ENCODE peak calls at places on chromosomes 12 and 14, in eight cellular contexts. One of them, this sample, is unnamed.

GRCh38 chr12:12936983-12937491 is 14.9 kb downstream of the GPRC5D start:
- DNase-seq in endodermal cell: no peak
- DNase-seq in Calu3: no peak
- DNase-seq in pancreas: no peak
- DNase-seq in LoVo: no peak
- DNase-seq in stimulated activated CD8-positive, alpha-beta memory T cell treated with anti-CD3 and anti-CD28 coated beads, Interleukin-15, amount 100 ng/mL, for 48 hours: no peak
- DNase-seq in body of pancreas: no peak
- DNase-seq in tibial artery: no peak
- DNase-seq in this sample: no peak

GRCh38 chr14:104755621-104756020 is 2.7 kb downstream of the SIVA1 start:
- DNase-seq in stimulated activated CD8-positive, alpha-beta memory T cell treated with anti-CD3 and anti-CD28 coated beads, Interleukin-15, amount 100 ng/mL, for 48 hours: no peak
- DNase-seq in body of pancreas: peak
- DNase-seq in tibial artery: no peak
- DNase-seq in pancreas: peak
- DNase-seq in endodermal cell: no peak
- DNase-seq in LoVo: no peak
- DNase-seq in Calu3: no peak
- DNase-seq in this sample: no peak

GRCh38 chr14:94227029-94227428 is 52.9 kb downstream of the PPP4R4 start:
- DNase-seq in pancreas: no peak
- DNase-seq in tibial artery: no peak
- DNase-seq in stimulated activated CD8-positive, alpha-beta memory T cell treated with anti-CD3 and anti-CD28 coated beads, Interleukin-15, amount 100 ng/mL, for 48 hours: no peak
- DNase-seq in LoVo: no peak
- DNase-seq in body of pancreas: no peak
- DNase-seq in endodermal cell: no peak
- DNase-seq in Calu3: no peak
- DNase-seq in this sample: no peak

GRCh38 chr12:4767181-4767580 is 47.0 kb downstream of the GALNT8 start:
- DNase-seq in tibial artery: no peak
- DNase-seq in body of pancreas: no peak
- DNase-seq in pancreas: no peak
- DNase-seq in stimulated activated CD8-positive, alpha-beta memory T cell treated with anti-CD3 and anti-CD28 coated beads, Interleukin-15, amount 100 ng/mL, for 48 hours: no peak
- DNase-seq in LoVo: no peak
- DNase-seq in endodermal cell: no peak
- DNase-seq in Calu3: no peak
- DNase-seq in this sample: no peak

GRCh38 chr12:47900480-47901129 is 4.2 kb downstream of the VDR start:
- DNase-seq in pancreas: no peak
- DNase-seq in LoVo: peak
- DNase-seq in body of pancreas: peak
- DNase-seq in Calu3: peak
- DNase-seq in stimulated activated CD8-positive, alpha-beta memory T cell treated with anti-CD3 and anti-CD28 coated beads, Interleukin-15, amount 100 ng/mL, for 48 hours: no peak
- DNase-seq in endodermal cell: peak
- DNase-seq in tibial artery: no peak
- DNase-seq in this sample: no peak

GRCh38 chr12:128387811-128388422 is 120.9 kb downstream of the TMEM132C start:
- DNase-seq in tibial artery: no peak
- DNase-seq in LoVo: peak
- DNase-seq in stimulated activated CD8-positive, alpha-beta memory T cell treated with anti-CD3 and anti-CD28 coated beads, Interleukin-15, amount 100 ng/mL, for 48 hours: no peak
- DNase-seq in pancreas: peak
- DNase-seq in body of pancreas: peak
- DNase-seq in Calu3: peak
- DNase-seq in endodermal cell: peak
- DNase-seq in this sample: peak

GRCh38 chr14:51079085-51079484 is 15.8 kb downstream of the TRIM9 start:
- DNase-seq in pancreas: no peak
- DNase-seq in endodermal cell: no peak
- DNase-seq in tibial artery: no peak
- DNase-seq in Calu3: no peak
- DNase-seq in stimulated activated CD8-positive, alpha-beta memory T cell treated with anti-CD3 and anti-CD28 coated beads, Interleukin-15, amount 100 ng/mL, for 48 hours: no peak
- DNase-seq in LoVo: no peak
- DNase-seq in body of pancreas: no peak
- DNase-seq in this sample: no peak

GRCh38 chr12:111285191-111285590 is 83.7 kb downstream of the PHETA1 start:
- DNase-seq in Calu3: no peak
- DNase-seq in endodermal cell: peak
- DNase-seq in tibial artery: no peak
- DNase-seq in pancreas: no peak
- DNase-seq in LoVo: no peak
- DNase-seq in body of pancreas: no peak
- DNase-seq in stimulated activated CD8-positive, alpha-beta memory T cell treated with anti-CD3 and anti-CD28 coated beads, Interleukin-15, amount 100 ng/mL, for 48 hours: no peak
- DNase-seq in this sample: no peak

GRCh38 chr12:76028649-76029277 is 2.8 kb downstream of the PHLDA1 start:
- DNase-seq in Calu3: no peak
- DNase-seq in body of pancreas: no peak
- DNase-seq in LoVo: no peak
- DNase-seq in tibial artery: no peak
- DNase-seq in endodermal cell: no peak
- DNase-seq in stimulated activated CD8-positive, alpha-beta memory T cell treated with anti-CD3 and anti-CD28 coated beads, Interleukin-15, amount 100 ng/mL, for 48 hours: no peak
- DNase-seq in pancreas: no peak
- DNase-seq in this sample: no peak

GRCh38 chr14:50813544-50813863 is 17.5 kb downstream of the NIN start:
- DNase-seq in pancreas: no peak
- DNase-seq in Calu3: no peak
- DNase-seq in body of pancreas: no peak
- DNase-seq in LoVo: no peak
- DNase-seq in stimulated activated CD8-positive, alpha-beta memory T cell treated with anti-CD3 and anti-CD28 coated beads, Interleukin-15, amount 100 ng/mL, for 48 hours: no peak
- DNase-seq in endodermal cell: no peak
- DNase-seq in tibial artery: no peak
- DNase-seq in this sample: no peak

GRCh38 chr14:30283822-30284446 is 275.0 kb upstream of the G2E3 start:
- DNase-seq in Calu3: peak
- DNase-seq in stimulated activated CD8-positive, alpha-beta memory T cell treated with anti-CD3 and anti-CD28 coated beads, Interleukin-15, amount 100 ng/mL, for 48 hours: no peak
- DNase-seq in LoVo: peak
- DNase-seq in endodermal cell: peak
- DNase-seq in body of pancreas: peak
- DNase-seq in pancreas: no peak
- DNase-seq in tibial artery: no peak
- DNase-seq in this sample: no peak

GRCh38 chr14:24232645-24233537 is at the start of gene GMPR2:
- DNase-seq in pancreas: no peak
- DNase-seq in body of pancreas: no peak
- DNase-seq in stimulated activated CD8-positive, alpha-beta memory T cell treated with anti-CD3 and anti-CD28 coated beads, Interleukin-15, amount 100 ng/mL, for 48 hours: peak
- DNase-seq in LoVo: no peak
- DNase-seq in Calu3: no peak
- DNase-seq in tibial artery: no peak
- DNase-seq in endodermal cell: peak
- DNase-seq in this sample: peak

GRCh38 chr12:76277480-76277879 is 70.7 kb downstream of the BBS10 start:
- DNase-seq in body of pancreas: no peak
- DNase-seq in LoVo: no peak
- DNase-seq in tibial artery: no peak
- DNase-seq in stimulated activated CD8-positive, alpha-beta memory T cell treated with anti-CD3 and anti-CD28 coated beads, Interleukin-15, amount 100 ng/mL, for 48 hours: no peak
- DNase-seq in Calu3: no peak
- DNase-seq in endodermal cell: peak
- DNase-seq in pancreas: no peak
- DNase-seq in this sample: no peak